ENCODE peak calls at places on chromosomes 13 and 19, in ten cellular contexts. One of them, this sample, is unnamed.

GRCh38 chr19:8116437-8117293 is 32.7 kb downstream of the FBN3 start:
- DNase-seq in Panc1: no peak
- DNase-seq in mucosa of descending colon: no peak
- DNase-seq in cardiac fibroblast: no peak
- DNase-seq in choroid plexus epithelial cell: no peak
- DNase-seq in A549: no peak
- DNase-seq in BJ: no peak
- DNase-seq in SK-N-SH: no peak
- DNase-seq in neural progenitor cell: no peak
- DNase-seq in ascending aorta: no peak
- DNase-seq in this sample: no peak

GRCh38 chr13:110702591-110703526 is 3.1 kb downstream of the CARS2 start:
- DNase-seq in Panc1: no peak
- DNase-seq in mucosa of descending colon: no peak
- DNase-seq in cardiac fibroblast: peak; percentile 17
- DNase-seq in choroid plexus epithelial cell: peak; percentile 74
- DNase-seq in A549: no peak
- DNase-seq in BJ: no peak
- DNase-seq in SK-N-SH: peak; percentile 35
- DNase-seq in neural progenitor cell: no peak
- DNase-seq in ascending aorta: no peak
- DNase-seq in this sample: peak; percentile 36

GRCh38 chr19:2231621-2232221 is 4.4 kb downstream of the PLEKHJ1 start:
- DNase-seq in Panc1: no peak
- DNase-seq in mucosa of descending colon: no peak
- DNase-seq in cardiac fibroblast: no peak
- DNase-seq in choroid plexus epithelial cell: no peak
- DNase-seq in A549: no peak
- DNase-seq in BJ: no peak
- DNase-seq in SK-N-SH: peak; percentile 75
- DNase-seq in neural progenitor cell: no peak
- DNase-seq in ascending aorta: no peak
- DNase-seq in this sample: no peak

GRCh38 chr19:44582581-44583265 is 30.6 kb upstream of the IGSF23 start:
- DNase-seq in Panc1: no peak
- DNase-seq in mucosa of descending colon: peak; percentile 73
- DNase-seq in cardiac fibroblast: peak; percentile 56
- DNase-seq in choroid plexus epithelial cell: peak; percentile 46
- DNase-seq in A549: peak; percentile 58
- DNase-seq in BJ: no peak
- DNase-seq in SK-N-SH: peak; percentile 46
- DNase-seq in neural progenitor cell: peak; percentile 53
- DNase-seq in ascending aorta: no peak
- DNase-seq in this sample: peak; percentile 29

GRCh38 chr19:15259900-15260299 is 27.7 kb upstream of the EPHX3 start:
- DNase-seq in Panc1: no peak
- DNase-seq in mucosa of descending colon: no peak
- DNase-seq in cardiac fibroblast: no peak
- DNase-seq in choroid plexus epithelial cell: no peak
- DNase-seq in A549: no peak
- DNase-seq in BJ: no peak
- DNase-seq in SK-N-SH: no peak
- DNase-seq in neural progenitor cell: no peak
- DNase-seq in ascending aorta: no peak
- DNase-seq in this sample: no peak

GRCh38 chr13:97386832-97387486 is 47.0 kb upstream of the RAP2A start:
- DNase-seq in Panc1: no peak
- DNase-seq in mucosa of descending colon: no peak
- DNase-seq in cardiac fibroblast: no peak
- DNase-seq in choroid plexus epithelial cell: peak; percentile 25
- DNase-seq in A549: no peak
- DNase-seq in BJ: no peak
- DNase-seq in SK-N-SH: no peak
- DNase-seq in neural progenitor cell: no peak
- DNase-seq in ascending aorta: no peak
- DNase-seq in this sample: no peak

GRCh38 chr19:13117176-13117771 is 734 bp upstream of the TRMT1 start:
- DNase-seq in Panc1: no peak
- DNase-seq in mucosa of descending colon: peak; percentile 42
- DNase-seq in cardiac fibroblast: no peak
- DNase-seq in choroid plexus epithelial cell: no peak
- DNase-seq in A549: no peak
- DNase-seq in BJ: no peak
- DNase-seq in SK-N-SH: no peak
- DNase-seq in neural progenitor cell: no peak
- DNase-seq in ascending aorta: no peak
- DNase-seq in this sample: no peak

GRCh38 chr19:8363803-8364771 is at the start of gene ANGPTL4:
- DNase-seq in Panc1: no peak
- DNase-seq in mucosa of descending colon: peak; percentile 59
- DNase-seq in cardiac fibroblast: peak; percentile 89
- DNase-seq in choroid plexus epithelial cell: peak; percentile 81
- DNase-seq in A549: peak; percentile 69
- DNase-seq in BJ: no peak
- DNase-seq in SK-N-SH: peak; percentile 86
- DNase-seq in neural progenitor cell: peak; percentile 83
- DNase-seq in ascending aorta: no peak
- DNase-seq in this sample: peak; percentile 91

GRCh38 chr13:50376895-50377575 is 361.8 kb downstream of the KCNRG start:
- DNase-seq in Panc1: no peak
- DNase-seq in mucosa of descending colon: no peak
- DNase-seq in cardiac fibroblast: no peak
- DNase-seq in choroid plexus epithelial cell: no peak
- DNase-seq in A549: no peak
- DNase-seq in BJ: no peak
- DNase-seq in SK-N-SH: no peak
- DNase-seq in neural progenitor cell: peak; percentile 39
- DNase-seq in ascending aorta: no peak
- DNase-seq in this sample: no peak

GRCh38 chr13:41548031-41548430 is 90.7 kb downstream of the RGCC start:
- DNase-seq in Panc1: no peak
- DNase-seq in mucosa of descending colon: no peak
- DNase-seq in cardiac fibroblast: no peak
- DNase-seq in choroid plexus epithelial cell: no peak
- DNase-seq in A549: no peak
- DNase-seq in BJ: no peak
- DNase-seq in SK-N-SH: no peak
- DNase-seq in neural progenitor cell: no peak
- DNase-seq in ascending aorta: no peak
- DNase-seq in this sample: no peak

GRCh38 chr19:34359140-34359953 is 5.6 kb upstream of the GPI start:
- DNase-seq in Panc1: peak; percentile 98
- DNase-seq in mucosa of descending colon: peak; percentile 99
- DNase-seq in cardiac fibroblast: peak; percentile 97
- DNase-seq in choroid plexus epithelial cell: peak; percentile 99
- DNase-seq in A549: peak; percentile 100
- DNase-seq in BJ: peak; percentile 89
- DNase-seq in SK-N-SH: peak; percentile 98
- DNase-seq in neural progenitor cell: peak; percentile 97
- DNase-seq in ascending aorta: peak; percentile 91
- DNase-seq in this sample: peak; percentile 98
- H3K4me3 ChIP-seq in Panc1: peak overlapping the region; percentile 57
- H3K4me3 ChIP-seq in mucosa of descending colon: peak overlapping the region; percentile 9
- H3K4me3 ChIP-seq in cardiac fibroblast: peak overlapping the region; percentile 47
- H3K4me3 ChIP-seq in choroid plexus epithelial cell: peak overlapping the region; percentile 64
- H3K4me3 ChIP-seq in A549: peak overlapping the region; percentile 47
- H3K4me3 ChIP-seq in BJ: peak overlapping the region; percentile 25
- H3K4me3 ChIP-seq in SK-N-SH: peak overlapping the region; percentile 51
- H3K4me3 ChIP-seq in neural progenitor cell: peak overlapping the region; percentile 27
- H3K4me3 ChIP-seq in ascending aorta: peak overlapping the region; percentile 50
- H3K4me3 ChIP-seq in this sample: peak overlapping the region; percentile 59

GRCh38 chr19:35994868-35995654 is at the start of gene SDHAF1:
- DNase-seq in Panc1: peak; percentile 78
- DNase-seq in mucosa of descending colon: peak; percentile 98
- DNase-seq in cardiac fibroblast: peak; percentile 93
- DNase-seq in choroid plexus epithelial cell: peak; percentile 95
- DNase-seq in A549: peak; percentile 100
- DNase-seq in BJ: peak; percentile 54
- DNase-seq in SK-N-SH: peak; percentile 97
- DNase-seq in neural progenitor cell: peak; percentile 96
- DNase-seq in ascending aorta: peak; percentile 85
- DNase-seq in this sample: peak; percentile 94
- TF ChIP-seq CTCF in Panc1: peak; percentile 20
- TF ChIP-seq CTCF in mucosa of descending colon: no peak
- TF ChIP-seq CTCF in cardiac fibroblast: no peak
- TF ChIP-seq CTCF in choroid plexus epithelial cell: no peak
- TF ChIP-seq CTCF in A549: peak; percentile 8
- TF ChIP-seq CTCF in BJ: no peak
- TF ChIP-seq CTCF in SK-N-SH: no peak
- TF ChIP-seq CTCF in neural progenitor cell: no peak
- TF ChIP-seq CTCF in ascending aorta: no peak
- TF ChIP-seq CTCF in this sample: no peak

GRCh38 chr13:46551410-46552301 is 1.3 kb upstream of the LRCH1 start:
- DNase-seq in Panc1: peak; percentile 45
- DNase-seq in mucosa of descending colon: peak; percentile 89
- DNase-seq in cardiac fibroblast: peak; percentile 82
- DNase-seq in choroid plexus epithelial cell: peak; percentile 80
- DNase-seq in A549: peak; percentile 51
- DNase-seq in BJ: no peak
- DNase-seq in SK-N-SH: peak; percentile 65
- DNase-seq in neural progenitor cell: peak; percentile 85
- DNase-seq in ascending aorta: no peak
- DNase-seq in this sample: peak; percentile 77
- H3K4me3 ChIP-seq in Panc1: peak overlapping the region; percentile 80
- H3K4me3 ChIP-seq in mucosa of descending colon: no peak overlapping the region
- H3K4me3 ChIP-seq in cardiac fibroblast: peak overlapping the region; percentile 90
- H3K4me3 ChIP-seq in choroid plexus epithelial cell: peak overlapping the region; percentile 87
- H3K4me3 ChIP-seq in A549: no peak overlapping the region
- H3K4me3 ChIP-seq in BJ: no peak overlapping the region
- H3K4me3 ChIP-seq in SK-N-SH: peak overlapping the region; percentile 97
- H3K4me3 ChIP-seq in neural progenitor cell: peak overlapping the region; percentile 77
- H3K4me3 ChIP-seq in ascending aorta: peak overlapping the region; percentile 90
- H3K4me3 ChIP-seq in this sample: peak overlapping the region; percentile 95

DNA sequence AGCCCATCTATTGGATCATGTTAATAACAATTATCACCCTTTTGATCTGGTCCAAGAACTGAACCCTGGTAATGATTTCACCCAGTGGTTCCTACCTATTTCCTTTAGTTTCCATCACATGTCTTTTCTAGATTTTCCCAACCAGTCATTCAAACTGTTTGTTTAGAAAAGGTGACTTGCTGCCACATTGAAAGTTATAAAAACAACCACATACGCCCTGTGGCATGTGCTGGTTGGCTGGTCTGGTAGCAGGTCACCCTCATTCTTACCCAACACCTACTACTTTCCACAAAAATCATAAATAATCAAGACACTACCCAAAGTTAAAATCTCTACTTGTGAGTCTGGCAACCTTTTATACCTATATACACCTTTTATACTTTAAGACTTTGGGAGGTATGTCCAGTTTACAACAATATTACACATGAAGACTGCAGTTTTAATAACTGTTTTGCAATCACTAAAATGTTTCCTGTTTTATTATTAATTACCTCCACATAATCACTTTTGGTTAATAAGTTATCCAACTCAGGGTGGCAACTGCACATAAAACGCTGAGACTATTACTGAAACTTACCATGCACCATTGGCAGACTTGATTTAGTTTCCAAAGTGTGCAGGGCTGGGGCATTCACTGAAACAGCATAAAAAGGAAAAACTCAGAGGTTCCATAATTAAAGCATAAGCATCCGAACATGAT is 38.9 kb downstream of the DZIP1 start:
- DNase-seq in Panc1: no peak
- DNase-seq in mucosa of descending colon: no peak
- DNase-seq in cardiac fibroblast: no peak
- DNase-seq in choroid plexus epithelial cell: no peak
- DNase-seq in A549: no peak
- DNase-seq in BJ: no peak
- DNase-seq in SK-N-SH: no peak
- DNase-seq in neural progenitor cell: no peak
- DNase-seq in ascending aorta: no peak
- DNase-seq in this sample: no peak
- TF ChIP-seq CTCF in Panc1: no peak
- TF ChIP-seq CTCF in mucosa of descending colon: no peak
- TF ChIP-seq CTCF in cardiac fibroblast: no peak
- TF ChIP-seq CTCF in choroid plexus epithelial cell: no peak
- TF ChIP-seq CTCF in A549: no peak
- TF ChIP-seq CTCF in BJ: no peak
- TF ChIP-seq CTCF in SK-N-SH: no peak
- TF ChIP-seq CTCF in neural progenitor cell: no peak
- TF ChIP-seq CTCF in ascending aorta: no peak
- TF ChIP-seq CTCF in this sample: no peak

GRCh38 chr19:51721905-51722304 is 1.9 kb downstream of the HAS1 start:
- DNase-seq in Panc1: no peak
- DNase-seq in mucosa of descending colon: no peak
- DNase-seq in cardiac fibroblast: no peak
- DNase-seq in choroid plexus epithelial cell: no peak
- DNase-seq in A549: no peak
- DNase-seq in BJ: no peak
- DNase-seq in SK-N-SH: no peak
- DNase-seq in neural progenitor cell: no peak
- DNase-seq in ascending aorta: no peak
- DNase-seq in this sample: no peak
- H3K4me3 ChIP-seq in Panc1: no peak overlapping the region
- H3K4me3 ChIP-seq in mucosa of descending colon: no peak overlapping the region
- H3K4me3 ChIP-seq in cardiac fibroblast: peak overlapping the region; percentile 64
- H3K4me3 ChIP-seq in choroid plexus epithelial cell: peak overlapping the region; percentile 39
- H3K4me3 ChIP-seq in A549: no peak overlapping the region
- H3K4me3 ChIP-seq in BJ: no peak overlapping the region
- H3K4me3 ChIP-seq in SK-N-SH: no peak overlapping the region
- H3K4me3 ChIP-seq in neural progenitor cell: no peak overlapping the region
- H3K4me3 ChIP-seq in ascending aorta: no peak overlapping the region
- H3K4me3 ChIP-seq in this sample: no peak overlapping the region

This sample was measured in fibroblast of villous mesenchyme.